ENCODE peak calls at places on chromosomes 3 and 15, in seven cellular contexts. N, T, Q, O, L, Y and J are unnamed samples.

GRCh38 chr3:23776352-23776891 is 29.3 kb upstream of the UBE2E1 start:
- DNase-seq in N (peak; percentile 89), T (no peak), Q (no peak), O (no peak), L (no peak), Y (peak; percentile 55), J (no peak)

GRCh38 chr3:13682331-13683013 is 133.5 kb downstream of the FBLN2 start:
- DNase-seq in N (no peak), T (no peak), Q (no peak), O (no peak), L (no peak), Y (no peak), J (no peak)

GRCh38 chr3:126546549-126547239 is 12.0 kb downstream of the C3orf22 start:
- DNase-seq in N (no peak), T (no peak), Q (no peak), O (no peak), L (no peak), Y (no peak), J (no peak)

GRCh38 chr3:181561605-181562031 is 150.1 kb upstream of the SOX2 start:
- DNase-seq in N (no peak), T (no peak), Q (no peak), O (no peak), L (no peak), Y (no peak), J (no peak)

GRCh38 chr15:84734794-84735479 is 13.5 kb upstream of the ZNF592 start:
- DNase-seq in N (peak; percentile 61), T (peak; percentile 81), Q (peak; percentile 51), O (peak; percentile 21), L (peak; percentile 89), Y (peak; percentile 93), J (peak; percentile 73)

GRCh38 chr15:45242289-45242688 is 9.7 kb upstream of the SLC28A2 start:
- DNase-seq in N (no peak), T (peak; percentile 9), Q (no peak), O (no peak), L (no peak), Y (no peak), J (no peak)

GRCh38 chr3:125186261-125186770 is 26.2 kb downstream of the SLC12A8 start:
- DNase-seq in N (no peak), T (peak; percentile 25), Q (no peak), O (peak; percentile 27), L (no peak), Y (no peak), J (no peak)

GRCh38 chr3:17221529-17221928 is 336.8 kb downstream of the PLCL2 start:
- DNase-seq in N (no peak), T (no peak), Q (no peak), O (no peak), L (no peak), Y (no peak), J (no peak)

GRCh38 chr3:127967296-127967695 is 52.3 kb downstream of the KBTBD12 start:
- DNase-seq in N (no peak), T (no peak), Q (no peak), O (no peak), L (no peak), Y (no peak), J (no peak)

GRCh38 chr15:53536479-53537120 is 222.9 kb downstream of the WDR72 start:
- DNase-seq in N (no peak), T (no peak), Q (no peak), O (no peak), L (no peak), Y (no peak), J (no peak)

GRCh38 chr3:55492976-55493375 is 5.9 kb upstream of the WNT5A start:
- DNase-seq in N (no peak), T (no peak), Q (no peak), O (no peak), L (no peak), Y (no peak), J (no peak)

GRCh38 chr15:31352911-31353811 is 26.5 kb downstream of the KLF13 start:
- DNase-seq in N (peak; percentile 96), T (peak; percentile 55), Q (no peak), O (peak; percentile 68), L (no peak), Y (peak; percentile 47), J (no peak)

GRCh38 chr3:49135499-49135898 is 2.6 kb upstream of the LAMB2 start:
- DNase-seq in N (no peak), T (no peak), Q (no peak), O (no peak), L (no peak), Y (no peak), J (no peak)

GRCh38 chr3:41208507-41208906 is 9.2 kb downstream of the CTNNB1 start:
- DNase-seq in N (no peak), T (no peak), Q (no peak), O (no peak), L (no peak), Y (no peak), J (no peak)

GRCh38 chr15:40272713-40273056 is 10.2 kb downstream of the ANKRD63 start:
- DNase-seq in N (no peak), T (no peak), Q (no peak), O (no peak), L (no peak), Y (no peak), J (no peak)

GRCh38 chr3:184643442-184643841 is 68.4 kb downstream of the MAGEF1 start:
- DNase-seq in N (no peak), T (no peak), Q (no peak), O (no peak), L (no peak), Y (no peak), J (no peak)

GRCh38 chr3:46737320-46737719 is 19.7 kb upstream of the PRSS50 start:
- DNase-seq in N (no peak), T (no peak), Q (no peak), O (no peak), L (no peak), Y (no peak), J (no peak)

GRCh38 chr3:161498259-161498921 is 1.8 kb downstream of the OTOL1 start:
- DNase-seq in N (no peak), T (no peak), Q (no peak), O (no peak), L (no peak), Y (no peak), J (no peak)

GRCh38 chr3:187243933-187244564 is 46.8 kb downstream of the RTP1 start:
- DNase-seq in N (no peak), T (no peak), Q (no peak), O (no peak), L (no peak), Y (no peak), J (no peak)

GRCh38 chr15:85289677-85290365 is 90.6 kb upstream of the AKAP13 start:
- DNase-seq in N (peak; percentile 78), T (peak; percentile 25), Q (no peak), O (no peak), L (peak; percentile 53), Y (no peak), J (no peak)

GRCh38 chr3:23916152-23916885 is 471 bp downstream of the NKIRAS1 start:
- DNase-seq in N (no peak), T (no peak), Q (no peak), O (peak; percentile 39), L (no peak), Y (no peak), J (peak; percentile 69)

GRCh38 chr3:100184960-100185566 is 70.8 kb upstream of the FILIP1L start:
- DNase-seq in N (no peak), T (no peak), Q (no peak), O (no peak), L (no peak), Y (no peak), J (no peak)

GRCh38 chr15:72536506-72536905 is 62.4 kb downstream of the ARIH1 start:
- DNase-seq in N (no peak), T (no peak), Q (no peak), O (no peak), L (no peak), Y (no peak), J (no peak)

GRCh38 chr15:58441376-58442070 is 9.7 kb downstream of the LIPC start:
- DNase-seq in N (no peak), T (no peak), Q (no peak), O (no peak), L (peak; percentile 51), Y (no peak), J (no peak)

GRCh38 chr3:123343296-123344174 is 105.4 kb downstream of the ADCY5 start:
- DNase-seq in N (no peak), T (no peak), Q (no peak), O (no peak), L (no peak), Y (no peak), J (no peak)

GRCh38 chr15:96264801-96265515 is 65.5 kb upstream of the NR2F2 start:
- DNase-seq in N (no peak), T (no peak), Q (no peak), O (no peak), L (peak; percentile 44), Y (no peak), J (no peak)

GRCh38 chr3:20326537-20326936 is 140.5 kb upstream of the SGO1 start:
- DNase-seq in N (no peak), T (no peak), Q (no peak), O (no peak), L (no peak), Y (no peak), J (no peak)

GRCh38 chr3:70110066-70110465 is 110.5 kb downstream of the SAMMSON start:
- DNase-seq in N (peak; percentile 86), T (no peak), Q (no peak), O (peak; percentile 12), L (no peak), Y (no peak), J (no peak)

GRCh38 chr3:105866656-105867653 is 1.9 kb downstream of the CBLB start:
- DNase-seq in N (no peak), T (no peak), Q (no peak), O (no peak), L (no peak), Y (no peak), J (no peak)

GRCh38 chr3:105598047-105598796 is 231.5 kb downstream of the ALCAM start:
- DNase-seq in N (no peak), T (no peak), Q (no peak), O (no peak), L (peak; percentile 65), Y (peak; percentile 81), J (no peak)

GRCh38 chr3:71195492-71195891 is 388.0 kb downstream of the FOXP1 start:
- DNase-seq in N (no peak), T (no peak), Q (no peak), O (no peak), L (no peak), Y (no peak), J (no peak)

GRCh38 chr15:73594109-73594508 is 39.1 kb downstream of the NPTN start:
- DNase-seq in N (no peak), T (no peak), Q (no peak), O (no peak), L (no peak), Y (no peak), J (no peak)